ENCODE peak calls at places on chromosome 2, in eight cellular contexts. X is stomach, S is bronchial epithelial cell, R is brain microvascular endothelial cell, Q is thyroid gland, I is OCI-LY7, V is gastrocnemius medialis, P is prostate gland. N is an unnamed sample.

GRCh38 chr2:73112026-73112912 is 479 bp downstream of the RAB11FIP5 start:
- DNase-seq in R (no peak), X (peak; percentile 38), Q (peak; percentile 35), I (no peak), S (no peak), V (no peak), P (no peak), N (peak; percentile 73)

GRCh38 chr2:43029186-43029585 is 197.2 kb downstream of the ZFP36L2 start:
- DNase-seq in X (no peak), P (no peak), I (no peak), Q (no peak), R (no peak), S (no peak), V (no peak), N (no peak)

GRCh38 chr2:191083546-191083945 is 67.2 kb downstream of the STAT4 start:
- DNase-seq in P (no peak), I (no peak), X (no peak), Q (no peak), R (no peak), S (no peak), V (no peak), N (no peak)

GRCh38 chr2:197838036-197838435 is 33.6 kb downstream of the PLCL1 start:
- DNase-seq in S (no peak), I (no peak), V (no peak), X (no peak), R (peak; percentile 43), P (no peak), Q (no peak), N (no peak)

GRCh38 chr2:213490087-213490486 is 205.8 kb downstream of the SPAG16 start:
- DNase-seq in Q (no peak), I (peak; percentile 15), R (no peak), P (no peak), V (no peak), X (no peak), S (peak; percentile 12), N (peak; percentile 9)

GRCh38 chr2:16015210-16015902 is 75.0 kb downstream of the MYCN start:
- DNase-seq in V (no peak), P (no peak), S (no peak), R (no peak), I (no peak), Q (no peak), X (no peak), N (no peak)

GRCh38 chr2:150609831-150610582 is 122.5 kb upstream of the RND3 start:
- DNase-seq in X (no peak), P (no peak), V (no peak), S (no peak), I (no peak), Q (no peak), R (no peak), N (no peak)

GRCh38 chr2:120777170-120777751 is 41.6 kb downstream of the GLI2 start:
- DNase-seq in X (no peak), Q (no peak), P (no peak), V (no peak), I (no peak), S (no peak), R (no peak), N (no peak)

GRCh38 chr2:235300368-235301201 is 193.3 kb upstream of the AGAP1 start:
- DNase-seq in X (no peak), R (peak; percentile 53), Q (peak; percentile 84), V (no peak), I (no peak), P (no peak), S (peak; percentile 15), N (peak; percentile 47)

GRCh38 chr2:36360834-36361233 is 5.3 kb downstream of the CRIM1 start:
- DNase-seq in I (no peak), R (no peak), X (no peak), P (no peak), S (no peak), V (no peak), Q (no peak), N (no peak)

GRCh38 chr2:233813236-233814062 is 35.3 kb downstream of the MROH2A start:
- DNase-seq in Q (no peak), I (no peak), R (no peak), P (no peak), S (no peak), V (no peak), X (peak; percentile 17), N (no peak)

GRCh38 chr2:4653989-4654388 is 950.6 kb downstream of the DCDC2C start:
- DNase-seq in V (no peak), I (peak; percentile 77), R (no peak), X (no peak), S (no peak), P (no peak), Q (no peak), N (no peak)

GRCh38 chr2:50143822-50144575 is 887.9 kb downstream of the NRXN1 start:
- DNase-seq in S (peak; percentile 43), X (no peak), P (peak; percentile 31), I (peak; percentile 64), Q (peak; percentile 10), R (peak; percentile 2), V (no peak), N (peak; percentile 66)

GRCh38 chr2:206561962-206562361 is 80.3 kb upstream of the FAM237A start:
- DNase-seq in I (no peak), S (no peak), P (no peak), Q (no peak), R (peak; percentile 11), V (no peak), X (no peak), N (no peak)

GRCh38 chr2:22281033-22281432 is 1103.9 kb upstream of the KLHL29 start:
- DNase-seq in Q (no peak), R (peak; percentile 91), X (no peak), V (no peak), I (no peak), P (no peak), S (peak; percentile 38), N (peak; percentile 86)

GRCh38 chr2:128632491-128632780 is 313.8 kb upstream of the HS6ST1 start:
- DNase-seq in Q (no peak), I (no peak), P (no peak), V (no peak), S (no peak), R (no peak), X (no peak), N (no peak)

GRCh38 chr2:72159211-72159610 is 11.5 kb upstream of the CYP26B1 start:
- DNase-seq in S (no peak), P (no peak), I (no peak), Q (no peak), R (no peak), X (no peak), V (no peak), N (no peak)

GRCh38 chr2:12928706-12929291 is 212.1 kb downstream of the TRIB2 start:
- DNase-seq in Q (no peak), I (peak; percentile 35), V (no peak), R (no peak), X (no peak), P (no peak), S (peak; percentile 55), N (no peak)

DNA sequence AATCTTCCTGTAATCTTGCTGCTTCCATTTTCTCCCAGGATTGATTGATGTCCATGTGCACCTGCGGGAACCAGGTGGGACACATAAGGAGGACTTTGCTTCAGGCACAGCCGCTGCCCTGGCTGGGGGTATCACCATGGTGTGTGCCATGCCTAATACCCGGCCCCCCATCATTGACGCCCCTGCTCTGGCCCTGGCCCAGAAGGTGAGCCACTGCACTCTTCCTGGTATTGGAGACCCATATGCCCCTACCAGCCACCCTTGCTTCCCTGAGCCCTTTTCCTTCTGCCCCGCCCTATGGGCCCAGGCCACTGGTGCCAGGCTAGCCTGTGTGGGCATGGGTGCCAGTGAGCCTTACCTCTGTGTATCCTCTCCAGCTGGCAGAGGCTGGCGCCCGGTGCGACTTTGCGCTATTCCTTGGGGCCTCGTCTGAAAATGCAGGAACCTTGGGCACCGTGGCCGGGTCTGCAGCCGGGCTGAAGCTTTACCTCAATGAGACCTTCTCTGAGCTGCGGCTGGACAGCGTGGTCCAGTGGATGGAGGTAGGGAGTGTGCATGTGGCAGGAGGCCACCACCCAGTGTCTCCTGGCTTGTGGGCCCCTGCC is 20.3 kb downstream of the CAD start:
- DNase-seq in V (no peak), P (no peak), R (no peak), S (no peak), I (no peak), X (no peak), Q (no peak), N (no peak)
- H3K36me3 ChIP-seq in V (peaks cover 4% of the 10 kb centered on the region), P (peaks cover 12% of the 10 kb centered on the region), R (peaks cover 93% of the 10 kb centered on the region), S (peaks cover 69% of the 10 kb centered on the region), I (peaks cover 100% of the 10 kb centered on the region), X (peaks cover 100% of the 10 kb centered on the region), Q (peaks cover 70% of the 10 kb centered on the region), N (no peaks in the 10 kb centered on the region)

DNA sequence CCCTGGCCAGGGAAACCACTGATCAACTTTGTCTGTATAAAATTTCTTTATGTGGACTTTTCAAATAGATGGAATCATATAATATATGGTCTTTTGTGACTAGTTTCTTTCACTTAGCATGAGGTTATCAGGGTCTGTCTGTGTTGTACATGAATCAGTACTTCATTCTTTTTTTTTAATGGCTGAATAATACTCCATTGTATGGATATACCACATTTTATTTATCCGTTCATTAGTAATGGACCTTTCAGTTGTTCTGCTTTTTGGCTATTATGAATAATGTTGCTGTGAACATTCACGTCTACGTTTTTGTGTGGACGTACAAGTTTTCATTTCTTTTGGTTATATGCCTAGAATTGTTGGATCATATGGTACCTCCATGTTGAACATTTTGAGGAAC is 69.1 kb upstream of the GAREM2 start:
- DNase-seq in V (no peak), Q (no peak), I (no peak), R (no peak), X (no peak), S (no peak), P (no peak), N (no peak)
- H3K36me3 ChIP-seq in V (no peaks in the 10 kb centered on the region), Q (no peaks in the 10 kb centered on the region), I (peaks cover 78% of the 10 kb centered on the region), R (peaks cover 9% of the 10 kb centered on the region), X (peaks cover 36% of the 10 kb centered on the region), S (peaks cover 8% of the 10 kb centered on the region), P (no peaks in the 10 kb centered on the region), N (no peaks in the 10 kb centered on the region)

DNA sequence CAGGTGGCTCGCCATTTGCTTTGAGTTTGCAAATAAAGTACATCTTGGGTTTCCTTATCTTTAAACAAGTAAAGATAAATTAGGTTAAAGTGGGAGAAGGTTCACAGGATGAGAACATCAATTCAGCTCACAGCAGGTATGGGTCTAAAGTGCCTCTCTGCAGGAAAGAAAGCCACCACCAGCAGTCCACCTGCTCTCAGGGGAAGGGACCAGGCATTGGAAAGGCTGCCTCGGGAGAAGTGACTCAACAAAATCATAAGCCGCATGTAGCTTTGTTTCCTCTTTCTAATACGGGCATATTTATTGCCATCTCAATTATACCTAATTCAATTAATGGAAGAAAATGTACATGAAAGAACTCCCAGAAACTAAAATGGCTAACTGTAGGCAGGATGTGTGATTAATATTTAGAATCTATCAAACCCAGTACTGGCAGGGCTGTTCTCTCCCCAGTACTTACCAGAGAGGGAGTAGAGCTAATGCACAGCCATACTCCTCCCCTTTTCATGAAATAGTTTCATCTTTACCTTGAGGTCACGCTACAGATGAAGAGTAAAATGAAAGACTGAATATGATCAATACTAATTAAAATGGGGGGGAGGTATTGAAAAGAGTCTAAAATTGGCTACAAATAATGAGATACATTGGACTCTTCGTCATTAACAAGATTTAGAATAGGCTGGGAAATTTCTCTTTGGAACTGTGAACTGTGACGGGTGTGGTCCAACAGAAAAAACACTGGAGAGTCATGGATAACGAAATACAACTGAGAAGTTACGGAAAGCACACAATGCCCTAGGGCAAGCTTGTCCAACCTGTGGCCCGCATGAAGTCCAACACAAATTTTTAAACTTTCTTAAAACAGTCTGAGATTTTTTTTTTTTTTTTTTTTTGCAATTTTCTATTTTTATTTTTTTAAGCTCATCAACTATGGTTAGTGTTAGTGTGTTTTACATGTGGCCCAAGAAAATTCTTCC is 28.1 kb downstream of the CDC42EP3 start:
- DNase-seq in V (no peak), P (no peak), Q (no peak), X (no peak), R (no peak), S (no peak), I (no peak), N (no peak)
- H3K36me3 ChIP-seq in V (no peaks in the 10 kb centered on the region), P (no peaks in the 10 kb centered on the region), Q (peaks cover 3% of the 10 kb centered on the region), X (peaks cover 23% of the 10 kb centered on the region), R (peaks cover 56% of the 10 kb centered on the region), S (peaks cover 10% of the 10 kb centered on the region), I (peaks cover 48% of the 10 kb centered on the region), N (no peaks in the 10 kb centered on the region)

GRCh38 chr2:105291981-105292380 is 37.6 kb downstream of the TGFBRAP1 start:
- DNase-seq in I (no peak), R (no peak), X (no peak), Q (no peak), V (no peak), S (no peak), P (no peak), N (no peak)
- H3K36me3 ChIP-seq in I (peaks cover 87% of the 10 kb centered on the region), R (peaks cover 8% of the 10 kb centered on the region), X (peaks cover 75% of the 10 kb centered on the region), Q (peaks cover 7% of the 10 kb centered on the region), V (no peaks in the 10 kb centered on the region), S (peaks cover 9% of the 10 kb centered on the region), P (no peaks in the 10 kb centered on the region), N (no peaks in the 10 kb centered on the region)

N was measured in hepatocyte.